ENCODE peak calls at places on chromosome 19, in six cellular contexts. N, E, W, J, F and T are unnamed samples. For H3K4me1, the result is how much of the 10 kb centered on the place peaks cover.

GRCh38 chr19:51807111-51807701 is 12.2 kb downstream of the FPR3 start:
- ATAC-seq in N (no peak), E (no peak), W (no peak), J (no peak), F (peak), T (no peak)

GRCh38 chr19:17406887-17407196 is 1.4 kb upstream of the BST2 start:
- ATAC-seq in N (no peak), E (no peak), W (no peak), J (no peak), F (no peak), T (no peak)

GRCh38 chr19:32674153-32674958 is 624 bp downstream of the ANKRD27 start:
- ATAC-seq in N (no peak), E (peak), W (no peak), J (no peak), F (no peak), T (no peak)

GRCh38 chr19:56314018-56314583 is 538 bp downstream of the ZSCAN5A start:
- ATAC-seq in N (peak), E (no peak), W (peak), J (no peak), F (peak), T (no peak)

GRCh38 chr19:38735257-38735686 is 9.0 kb downstream of the CAPN12 start:
- ATAC-seq in N (no peak), E (no peak), W (peak), J (peak), F (no peak), T (no peak)

GRCh38 chr19:44796701-44797115 is 12.2 kb upstream of the BCAM start:
- ATAC-seq in N (no peak), E (no peak), W (no peak), J (no peak), F (peak), T (peak)

GRCh38 chr19:17333611-17334413 is 843 bp downstream of the ANO8 start:
- ATAC-seq in N (no peak), E (peak), W (no peak), J (peak), F (peak), T (no peak)

GRCh38 chr19:50843701-50844221 is 10.4 kb upstream of the KLK15 start:
- ATAC-seq in N (no peak), E (no peak), W (no peak), J (no peak), F (no peak), T (no peak)

GRCh38 chr19:5138606-5139594 is 170.0 kb downstream of the KDM4B start:
- ATAC-seq in N (peak), E (no peak), W (no peak), J (peak), F (peak), T (no peak)

GRCh38 chr19:40561947-40562346 is 14.7 kb upstream of the SHKBP1 start:
- ATAC-seq in N (no peak), E (no peak), W (no peak), J (no peak), F (no peak), T (no peak)

GRCh38 chr19:10231624-10232228 is 595 bp upstream of the S1PR2 start:
- ATAC-seq in N (no peak), E (no peak), W (no peak), J (no peak), F (no peak), T (no peak)

GRCh38 chr19:10237702-10238101 is 6.6 kb upstream of the S1PR2 start:
- ATAC-seq in N (peak), E (no peak), W (peak), J (no peak), F (peak), T (peak)

GRCh38 chr19:10233946-10234345 is 2.8 kb upstream of the S1PR2 start:
- ATAC-seq in N (no peak), E (no peak), W (no peak), J (no peak), F (no peak), T (no peak)

GRCh38 chr19:10238172-10238783 is 7.1 kb upstream of the S1PR2 start:
- ATAC-seq in N (peak), E (no peak), W (peak), J (no peak), F (peak), T (peak)

GRCh38 chr19:10235003-10235402 is 3.9 kb upstream of the S1PR2 start:
- ATAC-seq in N (no peak), E (no peak), W (no peak), J (no peak), F (no peak), T (no peak)
- H3K4me1 ChIP-seq in N (under half), E (under half), W (under half), J (under half), F (under half), T (under half)

GRCh38 chr19:47700934-47701716 is 12.1 kb upstream of the EHD2 start:
- ATAC-seq in N (no peak), E (no peak), W (no peak), J (no peak), F (no peak), T (no peak)
- H3K4me1 ChIP-seq in N (under half), E (under half), W (under half), J (under half), F (under half), T (under half)

GRCh38 chr19:2268480-2268830 is 12.2 kb upstream of the JSRP1 start:
- ATAC-seq in N (no peak), E (no peak), W (no peak), J (no peak), F (no peak), T (no peak)
- H3K4me1 ChIP-seq in N (under half), E (under half), W (under half), J (under half), F (under half), T (half or more)

DNA sequence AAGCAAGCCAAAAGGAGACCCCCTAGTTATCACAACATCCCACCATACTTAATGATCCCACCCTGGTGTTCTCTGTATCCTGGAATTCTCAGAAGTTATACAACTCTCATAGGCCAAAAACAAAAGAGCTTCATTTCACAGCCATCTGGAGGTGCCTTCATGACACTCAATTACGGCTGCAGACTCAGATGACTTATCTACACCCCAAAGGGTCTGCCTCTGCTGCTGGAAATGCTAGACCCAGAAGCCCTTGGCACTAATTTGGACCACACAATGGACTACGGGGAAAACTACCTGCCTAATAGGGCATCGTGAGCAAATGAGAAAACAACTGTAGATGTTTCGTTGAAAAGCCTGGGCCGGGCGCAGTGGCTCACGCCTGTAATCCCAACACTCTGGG is 40.2 kb downstream of the BRD4 start:
- ATAC-seq in N (no peak), E (no peak), W (no peak), J (no peak), F (no peak), T (no peak)
- H3K4me1 ChIP-seq in N (half or more), E (under half), W (under half), J (half or more), F (under half), T (half or more)

DNA sequence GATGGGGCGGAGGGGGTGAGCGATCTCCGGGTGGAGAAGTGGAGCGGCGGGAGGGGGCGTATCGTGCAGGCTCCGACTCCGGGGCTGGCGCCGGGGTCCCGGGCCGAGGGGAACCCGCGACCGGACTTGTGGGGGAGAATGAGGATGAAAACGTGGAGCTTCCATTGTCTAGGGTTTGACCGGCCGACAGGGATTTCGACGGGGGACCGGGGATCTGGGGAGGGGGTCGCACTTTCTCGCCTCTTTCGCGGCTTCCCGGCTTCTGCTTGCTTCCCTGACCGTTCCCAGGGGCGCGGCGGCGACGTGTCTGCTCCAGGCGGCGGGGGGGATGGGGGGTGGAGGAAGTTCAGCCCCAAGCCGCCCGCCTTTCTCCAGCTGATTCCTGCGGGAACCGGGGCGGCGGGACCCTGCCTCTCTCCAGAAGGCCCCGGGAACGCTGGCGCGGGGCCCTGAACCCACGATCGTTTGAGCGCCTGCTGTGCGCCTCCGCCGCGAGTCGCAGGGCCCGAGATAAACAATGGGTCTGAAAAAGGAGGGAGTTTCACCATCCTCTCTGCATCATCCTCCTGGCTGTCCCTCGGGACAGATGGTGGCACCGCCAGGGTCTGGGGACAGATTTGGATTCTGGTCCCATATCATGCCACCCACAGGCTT is 790 bp downstream of the TPM4 start:
- ATAC-seq in N (peak), E (no peak), W (peak), J (no peak), F (no peak), T (no peak)
- H3K4me1 ChIP-seq in N (under half), E (under half), W (under half), J (half or more), F (under half), T (half or more)

DNA sequence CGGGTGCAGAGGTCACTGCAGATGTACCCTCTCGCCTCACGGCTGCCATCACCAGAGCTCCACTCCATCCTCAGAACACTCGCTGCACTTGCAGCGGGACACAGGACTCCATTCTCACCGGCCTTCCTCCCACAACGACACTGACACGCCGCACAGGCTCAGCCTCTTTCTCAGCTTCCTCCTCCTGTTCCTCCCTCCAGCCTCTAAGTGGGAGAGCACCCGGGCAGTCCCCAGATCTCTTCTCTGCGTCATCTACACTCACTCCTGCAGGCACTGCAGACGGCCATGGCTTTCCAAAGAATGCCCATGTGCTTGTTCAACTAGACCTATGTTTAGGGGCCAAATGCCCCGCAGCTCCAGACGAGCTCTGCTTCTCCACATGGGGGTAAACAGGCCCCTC is 14.3 kb upstream of the FKRP start:
- ATAC-seq in N (peak), E (no peak), W (no peak), J (no peak), F (no peak), T (no peak)
- H3K4me1 ChIP-seq in N (under half), E (under half), W (under half), J (under half), F (under half), T (half or more)

DNA sequence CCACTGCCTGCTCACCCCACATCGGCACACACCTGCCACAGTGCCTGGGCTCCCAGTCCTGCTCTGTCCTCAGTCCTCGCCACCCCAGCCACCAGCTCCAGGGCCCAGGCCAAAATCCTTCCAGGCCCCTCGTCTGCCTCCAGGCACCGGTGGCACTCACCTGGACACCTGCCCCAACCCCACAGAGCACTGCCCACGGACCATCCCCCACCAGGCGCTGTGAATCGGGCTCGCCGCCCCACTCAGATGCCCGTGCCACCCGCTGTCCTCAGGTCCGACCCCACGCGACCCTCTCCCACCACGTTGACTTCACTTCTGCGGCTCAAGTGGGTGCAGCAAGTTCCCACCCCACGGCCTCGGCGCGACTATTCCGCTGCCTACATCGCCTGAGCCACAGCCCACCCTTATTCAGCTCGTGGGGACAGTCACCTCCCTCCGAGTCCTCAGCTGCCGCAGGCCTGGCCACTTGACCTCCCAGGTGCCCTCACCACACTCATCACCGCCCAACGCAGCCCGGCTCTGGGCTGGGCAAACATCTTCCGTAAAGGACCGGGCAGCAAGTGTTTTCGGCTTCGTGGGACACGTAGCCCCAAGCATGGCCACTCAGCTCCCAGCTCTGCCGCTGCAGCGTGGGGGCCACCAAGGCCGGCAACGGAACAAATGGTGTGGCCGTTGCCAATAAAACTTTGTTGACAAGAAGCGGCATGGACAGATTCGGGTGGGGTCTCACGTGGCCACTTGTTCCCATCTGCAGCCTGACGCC is 5.7 kb downstream of the PIP5K1C start:
- ATAC-seq in N (no peak), E (no peak), W (no peak), J (no peak), F (no peak), T (no peak)
- H3K4me1 ChIP-seq in N (under half), E (under half), W (under half), J (under half), F (under half), T (half or more)

DNA sequence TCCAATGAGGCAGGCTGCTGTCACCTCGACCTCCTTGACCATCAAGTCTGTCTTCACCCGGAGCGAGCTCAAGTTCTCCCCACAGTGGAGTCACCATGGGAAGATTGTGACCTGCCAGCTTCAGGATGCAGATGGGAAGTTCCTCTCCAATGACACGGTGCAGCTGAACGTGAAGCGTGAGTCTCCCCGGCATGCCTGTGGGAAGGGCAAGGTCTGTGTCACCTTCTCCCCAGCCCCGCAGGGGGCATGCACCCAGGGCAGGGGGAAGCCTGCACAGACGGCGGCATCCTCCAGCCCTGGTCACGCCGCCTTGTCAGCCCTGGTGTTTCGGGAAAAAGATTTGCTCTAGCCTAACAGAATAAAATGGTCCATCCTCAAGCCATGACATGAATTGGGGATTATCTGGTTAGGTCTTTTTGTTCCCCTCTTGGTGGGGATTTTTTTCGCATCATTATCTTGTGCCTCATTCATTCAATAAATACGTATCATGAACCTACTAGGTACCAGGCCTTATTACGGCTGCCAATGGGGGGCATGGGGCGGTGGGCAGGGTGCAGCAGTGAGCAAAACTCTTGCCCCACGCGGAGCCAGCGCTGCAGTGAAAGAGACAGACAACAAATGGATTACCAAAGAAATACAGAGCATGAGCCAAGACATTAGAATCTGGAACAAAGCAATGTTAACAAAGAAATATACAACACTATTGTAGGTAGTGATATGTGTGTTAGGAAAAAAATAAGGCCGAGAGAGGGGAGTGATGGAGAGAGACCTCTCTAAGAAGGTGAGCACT is 7.4 kb downstream of the CD22 start:
- ATAC-seq in N (no peak), E (no peak), W (peak), J (no peak), F (no peak), T (no peak)
- H3K4me1 ChIP-seq in N (under half), E (under half), W (under half), J (under half), F (under half), T (under half)